ENCODE peak calls at places on chromosomes 12 and 14, in six cellular contexts. E, O, U, H, A and V are unnamed samples.

GRCh38 chr12:99057670-99058069 is 412.6 kb downstream of the APAF1 start:
- DNase-seq in E (no peak), O (no peak), U (no peak), H (no peak), A (no peak), V (no peak)

GRCh38 chr12:51421266-51421884 is 3.3 kb upstream of the SLC4A8 start:
- DNase-seq in E (peak; percentile 69), O (peak; percentile 84), U (peak; percentile 75), H (peak; percentile 15), A (peak; percentile 83), V (peak; percentile 80)

GRCh38 chr14:33967138-33967537 is 16.3 kb upstream of the EGLN3 start:
- DNase-seq in E (no peak), O (no peak), U (no peak), H (no peak), A (no peak), V (no peak)

GRCh38 chr12:115337693-115338543 is 653.9 kb upstream of the TBX3 start:
- DNase-seq in E (no peak), O (peak; percentile 93), U (peak; percentile 93), H (no peak), A (peak; percentile 94), V (no peak)

GRCh38 chr14:24353551-24354529 is 14.0 kb upstream of the RIPK3 start:
- DNase-seq in E (no peak), O (peak; percentile 45), U (peak; percentile 72), H (no peak), A (peak; percentile 79), V (no peak)

GRCh38 chr12:5051913-5052312 is 8.2 kb downstream of the KCNA5 start:
- DNase-seq in E (no peak), O (no peak), U (no peak), H (no peak), A (no peak), V (no peak)

GRCh38 chr12:26121841-26122680 is 2.8 kb downstream of the BHLHE41 start:
- DNase-seq in E (no peak), O (peak; percentile 35), U (no peak), H (no peak), A (peak; percentile 46), V (no peak)

GRCh38 chr12:104736307-104736706 is 221.8 kb downstream of the SLC41A2 start:
- DNase-seq in E (no peak), O (no peak), U (peak; percentile 75), H (no peak), A (peak; percentile 95), V (no peak)

GRCh38 chr12:101939856-101940265 is 62.5 kb downstream of the DRAM1 start:
- DNase-seq in E (peak; percentile 68), O (peak; percentile 77), U (peak; percentile 84), H (peak; percentile 41), A (peak; percentile 91), V (peak; percentile 87)

GRCh38 chr12:105468464-105468863 is 138.0 kb downstream of the C12orf75 start:
- DNase-seq in E (no peak), O (no peak), U (no peak), H (no peak), A (no peak), V (no peak)

GRCh38 chr12:131065801-131066200 is 112.1 kb downstream of the ADGRD1 start:
- DNase-seq in E (no peak), O (no peak), U (no peak), H (no peak), A (no peak), V (no peak)

GRCh38 chr12:94305293-94305957 is 154.2 kb downstream of the CEP83 start:
- DNase-seq in E (no peak), O (no peak), U (peak; percentile 77), H (no peak), A (peak; percentile 29), V (no peak)

GRCh38 chr12:22986997-22987396 is 362.0 kb downstream of the ETNK1 start:
- DNase-seq in E (no peak), O (no peak), U (no peak), H (no peak), A (peak; percentile 40), V (no peak)

GRCh38 chr14:54803396-54803795 is 99.2 kb downstream of the GCH1 start:
- DNase-seq in E (no peak), O (peak; percentile 22), U (no peak), H (no peak), A (no peak), V (peak; percentile 84)

GRCh38 chr12:96336489-96336888 is 63.8 kb downstream of the CDK17 start:
- DNase-seq in E (no peak), O (no peak), U (no peak), H (no peak), A (no peak), V (no peak)

GRCh38 chr12:113072136-113072535 is 15.6 kb downstream of the DTX1 start:
- DNase-seq in E (no peak), O (peak; percentile 60), U (no peak), H (no peak), A (no peak), V (peak; percentile 61)

GRCh38 chr12:122356192-122356635 is 66.3 kb downstream of the CLIP1 start:
- DNase-seq in E (peak; percentile 12), O (peak; percentile 79), U (peak; percentile 86), H (no peak), A (peak; percentile 65), V (peak; percentile 88)

GRCh38 chr12:78530065-78530765 is 334.4 kb upstream of the SYT1 start:
- DNase-seq in E (peak; percentile 29), O (no peak), U (peak; percentile 73), H (no peak), A (peak; percentile 82), V (no peak)

GRCh38 chr12:131471946-131472732 is 238.8 kb upstream of the SFSWAP start:
- DNase-seq in E (no peak), O (no peak), U (no peak), H (no peak), A (no peak), V (no peak)

GRCh38 chr14:92122351-92122677 is 545 bp downstream of the CPSF2 start:
- DNase-seq in E (peak; percentile 37), O (peak; percentile 7), U (peak; percentile 41), H (no peak), A (peak; percentile 66), V (peak; percentile 80)

GRCh38 chr14:83294941-83295340 is 1761.3 kb upstream of the SEL1L start:
- DNase-seq in E (no peak), O (no peak), U (peak; percentile 9), H (no peak), A (peak; percentile 24), V (no peak)

GRCh38 chr12:21296751-21297406 is 37.8 kb downstream of the SLCO1A2 start:
- DNase-seq in E (no peak), O (peak; percentile 19), U (peak; percentile 28), H (no peak), A (peak; percentile 49), V (peak; percentile 54)

GRCh38 chr14:58077621-58078020 is 74.4 kb downstream of the ARMH4 start:
- DNase-seq in E (no peak), O (no peak), U (peak; percentile 12), H (no peak), A (peak; percentile 52), V (no peak)

GRCh38 chr12:503111-503761 is 43.5 kb downstream of the B4GALNT3 start:
- DNase-seq in E (no peak), O (peak; percentile 96), U (no peak), H (no peak), A (no peak), V (no peak)

GRCh38 chr12:501722-502447 is 42.1 kb downstream of the B4GALNT3 start:
- DNase-seq in E (no peak), O (no peak), U (no peak), H (no peak), A (no peak), V (no peak)

GRCh38 chr12:497501-498160 is 37.9 kb downstream of the B4GALNT3 start:
- DNase-seq in E (peak; percentile 37), O (peak; percentile 77), U (no peak), H (no peak), A (no peak), V (no peak)

GRCh38 chr12:496736-497135 is 37.0 kb downstream of the B4GALNT3 start:
- DNase-seq in E (no peak), O (no peak), U (no peak), H (no peak), A (no peak), V (no peak)

GRCh38 chr12:499837-500458 is 40.2 kb downstream of the B4GALNT3 start:
- DNase-seq in E (no peak), O (no peak), U (no peak), H (no peak), A (no peak), V (no peak)
- H3K27me3 ChIP-seq in E (no peaks in the 10 kb centered on the region), O (no peaks in the 10 kb centered on the region), U (peaks cover 6% of the 10 kb centered on the region), H (no peaks in the 10 kb centered on the region), A (peaks cover 47% of the 10 kb centered on the region), V (no peaks in the 10 kb centered on the region)

GRCh38 chr12:42666671-42667243 is 77.2 kb upstream of the PRICKLE1 start:
- DNase-seq in E (peak; percentile 9), O (peak; percentile 74), U (peak; percentile 58), H (no peak), A (no peak), V (no peak)
- H3K4me3 ChIP-seq in E (no peak overlapping the region), O (no peak overlapping the region), U (no peak overlapping the region), H (no peak overlapping the region), A (no peak overlapping the region), V (no peak overlapping the region)

DNA sequence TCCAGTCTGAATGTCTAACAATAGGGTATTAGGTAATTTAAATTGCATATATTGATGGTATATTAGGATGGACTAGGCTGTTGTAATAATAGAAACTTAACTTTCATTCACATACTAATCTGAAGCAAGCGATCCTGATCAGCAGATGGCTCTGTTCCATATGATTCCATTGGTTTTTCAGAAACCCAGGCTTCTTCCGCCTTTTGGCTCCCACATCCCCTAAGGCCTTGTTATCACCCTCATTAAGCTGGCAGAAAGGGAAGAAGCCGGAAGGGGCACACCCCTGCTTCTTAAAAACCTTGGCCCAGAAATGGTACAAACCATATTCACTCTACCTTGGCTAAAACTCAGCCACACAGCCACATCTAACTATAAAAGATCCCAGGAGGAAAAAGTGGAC is 329.2 kb downstream of the PCNX1 start:
- DNase-seq in E (no peak), O (no peak), U (no peak), H (no peak), A (no peak), V (no peak)
- H3K9ac ChIP-seq in E (no peak overlapping the region), O (no peak overlapping the region), U (no peak overlapping the region), H (no peak overlapping the region), A (no peak overlapping the region), V (no peak overlapping the region)

DNA sequence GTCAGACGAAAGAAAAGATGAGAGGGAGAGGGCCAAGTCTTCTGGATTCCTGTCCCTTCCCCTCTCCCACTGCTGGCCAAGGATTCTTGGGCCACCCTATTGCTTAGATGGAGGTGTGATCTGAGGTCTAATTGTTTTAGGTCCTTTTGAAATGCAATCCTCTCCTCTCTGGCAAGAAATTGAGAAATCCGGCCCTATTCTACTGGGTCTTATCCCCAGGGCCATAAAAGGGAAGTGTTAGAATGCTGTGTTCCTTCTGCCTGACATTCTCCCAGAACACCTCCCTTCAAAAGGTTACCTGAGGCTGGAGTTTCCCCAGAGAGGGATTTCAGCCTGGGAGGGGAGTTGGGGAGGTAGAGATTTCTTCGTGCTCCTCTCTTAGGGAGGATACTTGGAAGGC is 4.4 kb downstream of the WNT5B start:
- DNase-seq in E (no peak), O (no peak), U (no peak), H (no peak), A (no peak), V (no peak)
- H3K27me3 ChIP-seq in E (peaks cover 73% of the 10 kb centered on the region), O (peaks cover 14% of the 10 kb centered on the region), U (no peaks in the 10 kb centered on the region), H (peaks cover 68% of the 10 kb centered on the region), A (no peaks in the 10 kb centered on the region), V (no peaks in the 10 kb centered on the region)

GRCh38 chr12:54368709-54369596 is 4.7 kb upstream of the GPR84 start:
- DNase-seq in E (peak; percentile 79), O (peak; percentile 91), U (peak; percentile 89), H (no peak), A (peak; percentile 95), V (peak; percentile 95)
- H3K4me3 ChIP-seq in E (no peak overlapping the region), O (peak overlapping the region; percentile 37), U (peak overlapping the region; percentile 48), H (peak overlapping the region; percentile 23), A (peak overlapping the region; percentile 74), V (peak overlapping the region; percentile 14)